ENCODE peak calls at places on chromosomes 1 and 21, in ten cellular contexts. Q is lung, X is H9, E is K562, V is transverse colon, U is RWPE1, F is endodermal cell, G is stomach, R is upper lobe of right lung, S is HepG2. Z is an unnamed sample.

GRCh38 chr21:43188712-43189151 is 19.9 kb downstream of the CRYAA start:
- DNase-seq in U (no peak), S (no peak), G (peak), F (peak), V (peak), X (no peak), E (no peak), Q (no peak), R (peak), Z (no peak)

GRCh38 chr21:34589511-34590282 is 25.2 kb downstream of the RCAN1 start:
- DNase-seq in S (no peak), R (no peak), G (no peak), E (no peak), F (peak), V (no peak), U (no peak), Q (no peak), X (no peak), Z (no peak)

GRCh38 chr1:157363660-157364140 is 188.6 kb downstream of the FCRL5 start:
- DNase-seq in Q (no peak), R (no peak), S (peak), G (peak), V (peak), F (peak), E (no peak), U (peak), X (peak), Z (no peak)

GRCh38 chr1:17123196-17124045 is 4.2 kb upstream of the PADI2 start:
- DNase-seq in G (no peak), S (no peak), X (no peak), V (no peak), U (no peak), E (no peak), R (no peak), Q (no peak), F (no peak), Z (no peak)

GRCh38 chr1:42692461-42692860 is 10.2 kb downstream of the YBX1 start:
- DNase-seq in U (no peak), R (no peak), V (peak), G (no peak), Q (no peak), X (no peak), E (no peak), F (no peak), S (no peak), Z (no peak)

GRCh38 chr1:112388436-112388835 is 7.6 kb upstream of the CTTNBP2NL start:
- DNase-seq in E (no peak), R (no peak), U (no peak), Q (peak), V (no peak), G (no peak), S (no peak), X (no peak), F (peak), Z (no peak)

GRCh38 chr1:160830321-160831153 is 32.1 kb downstream of the CD244 start:
- DNase-seq in S (peak), V (peak), F (peak), G (peak), U (peak), R (peak), Q (peak), X (peak), E (peak), Z (peak)

GRCh38 chr1:180444522-180444921 is 57.9 kb downstream of the ACBD6 start:
- DNase-seq in Q (no peak), F (no peak), U (no peak), X (no peak), S (no peak), R (no peak), G (no peak), E (no peak), V (no peak), Z (no peak)

GRCh38 chr1:91596474-91596873 is 95.8 kb downstream of the CDC7 start:
- DNase-seq in G (no peak), R (no peak), Q (no peak), U (no peak), F (no peak), E (peak), S (no peak), X (no peak), V (no peak), Z (no peak)

GRCh38 chr1:46186076-46186475 is 9.8 kb upstream of the P3R3URF start:
- DNase-seq in F (no peak), E (no peak), G (no peak), Q (no peak), X (no peak), R (no peak), U (no peak), V (no peak), S (no peak), Z (no peak)

GRCh38 chr1:192474080-192474683 is 101.4 kb upstream of the RGS1 start:
- DNase-seq in F (no peak), R (no peak), S (peak), Q (no peak), V (no peak), G (no peak), U (peak), E (peak), X (no peak), Z (no peak)

GRCh38 chr1:181604482-181604881 is 121.2 kb downstream of the CACNA1E start:
- DNase-seq in E (no peak), Q (no peak), F (no peak), G (no peak), R (no peak), S (no peak), X (no peak), V (no peak), U (no peak), Z (no peak)

GRCh38 chr1:40980453-40981121 is 1.1 kb downstream of the CTPS1 start:
- DNase-seq in X (peak), E (peak), R (peak), F (peak), S (no peak), U (peak), G (peak), V (peak), Q (no peak), Z (peak)

GRCh38 chr1:204726478-204726877 is 40.9 kb upstream of the LRRN2 start:
- DNase-seq in V (no peak), F (no peak), X (no peak), R (no peak), S (peak), E (no peak), Q (no peak), G (no peak), U (peak), Z (no peak)

GRCh38 chr1:154442006-154442740 is 37.0 kb downstream of the IL6R start:
- DNase-seq in S (no peak), X (no peak), E (peak), V (no peak), U (no peak), F (peak), R (no peak), G (no peak), Q (no peak), Z (no peak)

GRCh38 chr1:234612352-234613127 is 2.6 kb upstream of the IRF2BP2 start:
- DNase-seq in F (peak), G (peak), V (peak), S (peak), X (no peak), Q (peak), U (peak), R (peak), E (peak), Z (peak)

GRCh38 chr21:32741336-32741735 is 13.5 kb upstream of the SYNJ1 start:
- DNase-seq in Q (no peak), F (no peak), X (no peak), S (no peak), E (no peak), R (no peak), U (no peak), V (no peak), G (no peak), Z (no peak)

GRCh38 chr1:46545784-46546183 is 5.7 kb downstream of the KNCN start:
- DNase-seq in U (no peak), E (no peak), G (no peak), Q (no peak), R (no peak), S (no peak), V (no peak), F (no peak), X (no peak), Z (no peak)

GRCh38 chr1:230456478-230456877 is 30.3 kb upstream of the PGBD5 start:
- DNase-seq in E (no peak), F (no peak), S (no peak), X (no peak), V (no peak), U (no peak), R (no peak), Q (no peak), G (no peak), Z (no peak)

GRCh38 chr1:232114985-232115384 is 488.4 kb downstream of the DISC1 start:
- DNase-seq in V (no peak), G (no peak), F (no peak), X (no peak), E (no peak), Q (no peak), U (no peak), S (no peak), R (no peak), Z (no peak)

GRCh38 chr1:10943991-10944730 is 68.3 kb upstream of the TARDBP start:
- DNase-seq in G (peak), S (peak), Q (no peak), U (no peak), X (no peak), V (peak), R (no peak), E (peak), F (peak), Z (no peak)

GRCh38 chr1:91779603-91780021 is 106.3 kb downstream of the TGFBR3 start:
- DNase-seq in G (no peak), U (no peak), S (no peak), F (no peak), X (no peak), Q (no peak), E (no peak), R (no peak), V (no peak), Z (no peak)

GRCh38 chr1:164417016-164417704 is 141.8 kb upstream of the PBX1 start:
- DNase-seq in R (no peak), S (no peak), U (no peak), Q (no peak), V (no peak), F (no peak), X (no peak), G (no peak), E (no peak), Z (no peak)
- H3K27ac ChIP-seq in R (no peak), S (no peak), U (no peak), Q (no peak), V (no peak), F (no peak), X (no peak), G (no peak), E (no peak), Z (no peak)

GRCh38 chr1:118912574-118912973 is 75.6 kb downstream of the TBX15 start:
- DNase-seq in F (no peak), S (no peak), V (no peak), E (no peak), U (no peak), X (no peak), R (no peak), G (no peak), Q (no peak), Z (no peak)

GRCh38 chr1:118907466-118907865 is 80.7 kb downstream of the TBX15 start:
- DNase-seq in X (no peak), S (no peak), G (no peak), F (no peak), U (no peak), E (no peak), V (no peak), Q (no peak), R (no peak), Z (no peak)

GRCh38 chr1:118913818-118914217 is 74.3 kb downstream of the TBX15 start:
- DNase-seq in Q (no peak), G (no peak), R (no peak), U (no peak), F (no peak), E (no peak), S (no peak), X (no peak), V (no peak), Z (no peak)

GRCh38 chr1:118914379-118915161 is 73.6 kb downstream of the TBX15 start:
- DNase-seq in U (no peak), R (no peak), F (no peak), X (no peak), V (no peak), E (no peak), Q (no peak), S (peak), G (no peak), Z (no peak)

GRCh38 chr1:118911571-118911970 is 76.6 kb downstream of the TBX15 start:
- DNase-seq in Q (no peak), X (no peak), E (no peak), U (peak), V (no peak), S (no peak), F (no peak), R (no peak), G (no peak), Z (no peak)
- TF ChIP-seq CTCF in Q (no peak), X (no peak), E (no peak), U (no peak), V (no peak), S (no peak), F (no peak), R (no peak), G (no peak), Z (no peak)

GRCh38 chr1:226034482-226034881 is 28.0 kb upstream of the H3-3A start:
- DNase-seq in V (peak), U (peak), S (peak), R (peak), E (peak), G (peak), Q (peak), F (no peak), X (no peak), Z (no peak)
- H3K27ac ChIP-seq in V (peak), U (peak), S (no peak), R (peak), E (peak), G (peak), Q (peak), F (no peak), X (no peak), Z (no peak)

GRCh38 chr1:100543640-100544039 is 5.7 kb downstream of the GPR88 start:
- DNase-seq in U (peak), R (no peak), F (peak), G (no peak), V (no peak), Q (no peak), E (peak), S (peak), X (peak), Z (peak)
- TF ChIP-seq CTCF in U (no peak), R (peak), F (peak), G (no peak), V (no peak), Q (no peak), E (peak), S (peak), X (peak), Z (peak)

GRCh38 chr1:12601690-12602632 is 16.0 kb downstream of the DHRS3 start:
- DNase-seq in G (no peak), U (peak), F (no peak), E (peak), R (no peak), S (peak), V (no peak), Q (no peak), X (peak), Z (no peak)

GRCh38 chr1:12598914-12599463 is 19.0 kb downstream of the DHRS3 start:
- DNase-seq in G (no peak), X (no peak), V (no peak), R (no peak), Q (no peak), S (no peak), F (no peak), E (no peak), U (no peak), Z (no peak)

GRCh38 chr1:12600880-12601633 is 17.0 kb downstream of the DHRS3 start:
- DNase-seq in F (peak), S (peak), E (peak), R (no peak), Q (peak), X (peak), V (peak), G (peak), U (no peak), Z (peak)

GRCh38 chr1:12599657-12600056 is 18.4 kb downstream of the DHRS3 start:
- DNase-seq in R (no peak), U (no peak), E (no peak), X (no peak), Q (no peak), G (no peak), V (no peak), S (no peak), F (no peak), Z (no peak)

GRCh38 chr1:12600335-12600734 is 17.7 kb downstream of the DHRS3 start:
- DNase-seq in Q (peak), R (no peak), U (no peak), G (peak), F (no peak), X (no peak), V (no peak), S (no peak), E (no peak), Z (no peak)
- H3K27ac ChIP-seq in Q (peak), R (peak), U (no peak), G (peak), F (no peak), X (no peak), V (peak), S (no peak), E (no peak), Z (no peak)

GRCh38 chr1:222097646-222098045 is 355.8 kb upstream of the DUSP10 start:
- DNase-seq in F (no peak), S (no peak), V (no peak), R (no peak), Q (no peak), U (peak), E (no peak), G (no peak), X (no peak), Z (no peak)

GRCh38 chr1:222096883-222097282 is 355.0 kb upstream of the DUSP10 start:
- DNase-seq in Q (no peak), R (no peak), X (no peak), V (no peak), E (no peak), U (no peak), G (no peak), F (no peak), S (no peak), Z (no peak)

GRCh38 chr1:222098382-222098781 is 356.5 kb upstream of the DUSP10 start:
- DNase-seq in X (no peak), V (no peak), E (no peak), R (no peak), U (no peak), S (no peak), G (no peak), Q (no peak), F (no peak), Z (no peak)

GRCh38 chr1:222095606-222096475 is 354.0 kb upstream of the DUSP10 start:
- DNase-seq in U (peak), V (peak), Q (no peak), X (peak), F (peak), E (peak), S (peak), R (no peak), G (peak), Z (peak)

GRCh38 chr1:222096476-222096772 is 354.5 kb upstream of the DUSP10 start:
- DNase-seq in X (no peak), R (no peak), S (no peak), F (no peak), Q (no peak), G (no peak), V (no peak), E (no peak), U (no peak), Z (no peak)
- TF ChIP-seq CTCF in X (peak), R (no peak), S (no peak), F (peak), Q (no peak), G (no peak), V (no peak), E (no peak), U (peak), Z (peak)

GRCh38 chr1:12167493-12168429 is 970 bp downstream of the TNFRSF1B start:
- DNase-seq in R (no peak), Q (no peak), X (no peak), V (no peak), S (no peak), G (no peak), U (no peak), E (peak), F (no peak), Z (no peak)

GRCh38 chr1:12162459-12163137 is 4.2 kb upstream of the TNFRSF1B start:
- DNase-seq in X (no peak), Q (no peak), V (no peak), R (no peak), U (no peak), S (no peak), E (no peak), F (no peak), G (no peak), Z (no peak)

GRCh38 chr1:12163210-12163609 is 3.6 kb upstream of the TNFRSF1B start:
- DNase-seq in G (no peak), Q (no peak), E (no peak), X (no peak), V (no peak), U (no peak), F (no peak), R (no peak), S (no peak), Z (no peak)

GRCh38 chr1:12166834-12167492 is at the start of gene TNFRSF1B:
- DNase-seq in S (no peak), R (peak), G (peak), X (peak), F (peak), U (peak), Q (peak), E (peak), V (peak), Z (peak)

GRCh38 chr1:12165342-12165741 is 1.4 kb upstream of the TNFRSF1B start:
- DNase-seq in V (no peak), X (no peak), S (no peak), E (no peak), U (no peak), R (no peak), F (no peak), Q (no peak), G (no peak), Z (no peak)
- H3K27ac ChIP-seq in V (no peak), X (no peak), S (no peak), E (no peak), U (no peak), R (no peak), F (no peak), Q (no peak), G (no peak), Z (no peak)

GRCh38 chr1:58013237-58013636 is 533.3 kb downstream of the OMA1 start:
- DNase-seq in S (peak), F (peak), G (no peak), E (no peak), V (no peak), R (no peak), U (no peak), Q (no peak), X (peak), Z (no peak)
- TF ChIP-seq CTCF in S (peak), F (peak), G (no peak), E (peak), V (no peak), R (no peak), U (no peak), Q (no peak), X (peak), Z (no peak)